ENCODE peak calls at places on chromosomes 7 and 10, in four cellular contexts. One of them, this sample, is unnamed.

GRCh38 chr10:112236486-112236885 is 46.7 kb upstream of the TECTB start:
- DNase-seq in GM12878: no peak
- DNase-seq in K562: no peak
- DNase-seq in HepG2: no peak
- DNase-seq in this sample: no peak

GRCh38 chr7:135877799-135878198 is 99.4 kb downstream of the MTPN start:
- DNase-seq in GM12878: peak; percentile 19
- DNase-seq in K562: no peak
- DNase-seq in HepG2: no peak
- DNase-seq in this sample: no peak

GRCh38 chr10:94496646-94497045 is 48.9 kb upstream of the HELLS start:
- DNase-seq in GM12878: no peak
- DNase-seq in K562: no peak
- DNase-seq in HepG2: peak; percentile 58
- DNase-seq in this sample: no peak

GRCh38 chr10:124339951-124340760 is 78.6 kb downstream of the OAT start:
- DNase-seq in GM12878: no peak
- DNase-seq in K562: no peak
- DNase-seq in HepG2: no peak
- DNase-seq in this sample: no peak

GRCh38 chr10:33370434-33370930 is 36.0 kb upstream of the NRP1 start:
- DNase-seq in GM12878: no peak
- DNase-seq in K562: no peak
- DNase-seq in HepG2: no peak
- DNase-seq in this sample: no peak

GRCh38 chr7:25025218-25025671 is 45.3 kb upstream of the OSBPL3 start:
- DNase-seq in GM12878: no peak
- DNase-seq in K562: no peak
- DNase-seq in HepG2: peak; percentile 96
- DNase-seq in this sample: no peak

GRCh38 chr10:125840955-125841354 is 17.6 kb downstream of the BCCIP start:
- DNase-seq in GM12878: no peak
- DNase-seq in K562: no peak
- DNase-seq in HepG2: no peak
- DNase-seq in this sample: no peak

GRCh38 chr7:36198854-36199266 is 45.8 kb downstream of the EEPD1 start:
- DNase-seq in GM12878: no peak
- DNase-seq in K562: peak; percentile 19
- DNase-seq in HepG2: no peak
- DNase-seq in this sample: no peak

GRCh38 chr10:18214692-18215563 is 74.7 kb downstream of the CACNB2 start:
- DNase-seq in GM12878: no peak
- DNase-seq in K562: peak; percentile 50
- DNase-seq in HepG2: peak; percentile 16
- DNase-seq in this sample: peak; percentile 61

GRCh38 chr7:23473848-23474097 is 3.5 kb upstream of the IGF2BP3 start:
- DNase-seq in GM12878: no peak
- DNase-seq in K562: no peak
- DNase-seq in HepG2: peak; percentile 23
- DNase-seq in this sample: peak; percentile 63

GRCh38 chr7:108973075-108973474 is 403.4 kb downstream of the DNAJB9 start:
- DNase-seq in GM12878: no peak
- DNase-seq in K562: no peak
- DNase-seq in HepG2: no peak
- DNase-seq in this sample: no peak

GRCh38 chr7:99644436-99644835 is 27.7 kb downstream of the ZSCAN25 start:
- DNase-seq in GM12878: no peak
- DNase-seq in K562: no peak
- DNase-seq in HepG2: no peak
- DNase-seq in this sample: no peak

GRCh38 chr7:17131983-17132655 is 166.3 kb upstream of the AHR start:
- DNase-seq in GM12878: no peak
- DNase-seq in K562: no peak
- DNase-seq in HepG2: peak; percentile 54
- DNase-seq in this sample: no peak

GRCh38 chr10:116692225-116692624 is 50.1 kb downstream of the HSPA12A start:
- DNase-seq in GM12878: no peak
- DNase-seq in K562: no peak
- DNase-seq in HepG2: no peak
- DNase-seq in this sample: no peak

GRCh38 chr10:123608047-123608446 is 58.1 kb upstream of the GPR26 start:
- DNase-seq in GM12878: no peak
- DNase-seq in K562: no peak
- DNase-seq in HepG2: no peak
- DNase-seq in this sample: no peak

GRCh38 chr10:48655426-48656240 is 29.0 kb upstream of the WDFY4 start:
- DNase-seq in GM12878: no peak
- DNase-seq in K562: no peak
- DNase-seq in HepG2: no peak
- DNase-seq in this sample: no peak

DNA sequence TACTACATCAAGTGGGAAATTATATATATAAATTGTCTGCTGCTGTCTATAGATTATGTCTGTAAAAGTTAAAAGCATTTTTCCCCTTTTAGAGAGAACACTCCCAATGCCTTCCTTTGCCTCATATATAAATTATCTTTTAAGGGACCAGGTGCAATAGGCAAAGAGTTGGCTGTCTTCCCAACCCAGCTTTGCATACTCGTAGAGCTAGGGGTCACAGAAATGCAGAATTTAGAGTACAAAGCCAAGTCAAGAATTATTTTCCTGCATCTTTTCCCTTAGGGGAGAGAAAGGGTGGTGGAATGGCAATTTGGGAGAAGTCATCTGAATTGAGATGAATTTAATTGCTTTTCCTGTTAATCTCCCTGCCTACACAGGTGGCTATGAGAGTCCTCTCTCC is 80.1 kb upstream of the SKAP2 start:
- DNase-seq in GM12878: no peak
- DNase-seq in K562: no peak
- DNase-seq in HepG2: no peak
- DNase-seq in this sample: no peak
- TF ChIP-seq ETV6 in GM12878: no peak
- TF ChIP-seq ETV6 in K562: no peak
- TF ChIP-seq ETV6 in HepG2: no peak
- TF ChIP-seq ETV6 in this sample: no peak

GRCh38 chr10:121041906-121042305 is 190.7 kb downstream of the WDR11 start:
- DNase-seq in GM12878: no peak
- DNase-seq in K562: no peak
- DNase-seq in HepG2: no peak
- DNase-seq in this sample: no peak
- TF ChIP-seq ESRRA in GM12878: no peak
- TF ChIP-seq ESRRA in K562: no peak
- TF ChIP-seq ESRRA in HepG2: no peak
- TF ChIP-seq ESRRA in this sample: no peak

GRCh38 chr7:150719960-150720891 is 3.8 kb downstream of the GIMAP1 start:
- DNase-seq in GM12878: no peak
- DNase-seq in K562: no peak
- DNase-seq in HepG2: no peak
- DNase-seq in this sample: no peak
- TF ChIP-seq ETV6 in GM12878: no peak
- TF ChIP-seq ETV6 in K562: no peak
- TF ChIP-seq ETV6 in HepG2: no peak
- TF ChIP-seq ETV6 in this sample: no peak

GRCh38 chr7:2804227-2804763 is 39.8 kb downstream of the GNA12 start:
- DNase-seq in GM12878: no peak
- DNase-seq in K562: peak; percentile 59
- DNase-seq in HepG2: peak; percentile 81
- DNase-seq in this sample: no peak

GRCh38 chr7:2803342-2803692 is 40.8 kb downstream of the GNA12 start:
- DNase-seq in GM12878: no peak
- DNase-seq in K562: no peak
- DNase-seq in HepG2: no peak
- DNase-seq in this sample: no peak

GRCh38 chr7:2803755-2804154 is 40.4 kb downstream of the GNA12 start:
- DNase-seq in GM12878: no peak
- DNase-seq in K562: no peak
- DNase-seq in HepG2: no peak
- DNase-seq in this sample: no peak

GRCh38 chr7:2802082-2802481 is 42.0 kb downstream of the GNA12 start:
- DNase-seq in GM12878: no peak
- DNase-seq in K562: no peak
- DNase-seq in HepG2: no peak
- DNase-seq in this sample: no peak

GRCh38 chr7:2802504-2803341 is 41.4 kb downstream of the GNA12 start:
- DNase-seq in GM12878: no peak
- DNase-seq in K562: no peak
- DNase-seq in HepG2: peak; percentile 90
- DNase-seq in this sample: no peak
- TF ChIP-seq ESRRA in GM12878: no peak
- TF ChIP-seq ESRRA in K562: no peak
- TF ChIP-seq ESRRA in HepG2: no peak
- TF ChIP-seq ESRRA in this sample: no peak

DNA sequence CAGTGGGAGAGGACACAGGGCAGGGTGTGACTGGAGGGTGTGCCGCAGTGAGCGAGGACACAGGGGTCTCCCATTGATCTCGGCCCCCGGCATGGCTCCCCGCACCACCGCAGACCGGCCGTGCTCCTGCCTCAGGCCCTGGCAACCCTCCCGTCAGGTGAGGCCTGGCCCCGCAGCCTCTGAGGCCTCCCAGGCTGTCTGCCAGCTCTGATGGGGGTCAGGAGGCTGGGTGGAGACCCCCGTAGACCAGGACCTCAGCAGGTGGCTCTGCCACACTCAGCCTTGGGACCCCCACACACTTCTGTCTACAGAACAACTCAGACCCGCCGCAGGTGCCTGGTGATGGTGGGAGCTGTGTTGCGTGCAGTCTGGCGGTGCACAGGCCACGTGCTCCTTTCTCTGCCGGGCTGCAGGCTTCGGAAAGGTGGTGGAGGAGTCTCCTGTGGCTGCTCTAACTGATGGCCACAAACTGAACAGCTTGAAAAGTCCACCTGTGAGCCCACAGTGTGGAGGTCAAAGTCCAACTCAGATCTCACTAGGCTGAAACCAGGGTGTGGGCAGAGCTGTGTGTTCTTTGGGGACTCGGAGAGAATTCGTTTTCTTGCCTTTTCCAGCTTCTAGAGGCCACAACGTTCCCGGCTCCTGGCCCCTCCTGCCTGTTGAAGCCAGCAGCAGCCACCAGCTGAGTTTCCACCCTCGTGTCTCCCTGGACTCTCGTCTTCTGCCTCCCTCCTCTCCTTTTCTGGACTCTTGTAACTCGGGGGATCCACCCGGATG is 62.4 kb downstream of the PWWP2B start:
- DNase-seq in GM12878: no peak
- DNase-seq in K562: no peak
- DNase-seq in HepG2: peak; percentile 58
- DNase-seq in this sample: peak; percentile 8
- TF ChIP-seq ETV6 in GM12878: no peak
- TF ChIP-seq ETV6 in K562: no peak
- TF ChIP-seq ETV6 in HepG2: no peak
- TF ChIP-seq ETV6 in this sample: no peak

GRCh38 chr10:106746888-106747287 is 417.6 kb downstream of the SORCS1 start:
- DNase-seq in GM12878: no peak
- DNase-seq in K562: no peak
- DNase-seq in HepG2: no peak
- DNase-seq in this sample: no peak

GRCh38 chr10:106740071-106740470 is 424.4 kb downstream of the SORCS1 start:
- DNase-seq in GM12878: no peak
- DNase-seq in K562: no peak
- DNase-seq in HepG2: no peak
- DNase-seq in this sample: no peak

DNA sequence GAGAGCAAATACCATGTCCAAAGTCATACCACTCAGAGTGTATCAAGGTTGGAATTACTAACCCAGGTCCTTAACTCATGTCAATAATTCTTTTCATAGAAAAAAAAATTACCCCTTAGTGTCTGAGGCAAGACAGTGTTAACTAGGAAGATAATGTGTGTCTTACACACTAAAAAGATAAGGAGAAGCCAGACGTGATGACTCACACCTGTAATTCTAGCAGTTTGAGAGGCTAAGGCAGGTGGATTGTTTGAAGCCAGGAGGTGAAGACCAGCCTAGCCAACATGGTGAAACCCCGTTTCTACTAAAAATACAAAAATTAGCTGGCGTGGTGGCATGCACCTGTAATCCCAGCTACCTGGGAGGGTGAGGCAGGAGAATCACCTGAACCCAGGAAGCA is 423.4 kb downstream of the SORCS1 start:
- DNase-seq in GM12878: no peak
- DNase-seq in K562: no peak
- DNase-seq in HepG2: no peak
- DNase-seq in this sample: no peak
- TF ChIP-seq ESRRA in GM12878: no peak
- TF ChIP-seq ESRRA in K562: no peak
- TF ChIP-seq ESRRA in HepG2: no peak
- TF ChIP-seq ESRRA in this sample: no peak

GRCh38 chr7:55185941-55186609 is 167.3 kb downstream of the EGFR start:
- DNase-seq in GM12878: no peak
- DNase-seq in K562: peak; percentile 28
- DNase-seq in HepG2: peak; percentile 78
- DNase-seq in this sample: no peak
- TF ChIP-seq ETV6 in GM12878: no peak
- TF ChIP-seq ETV6 in K562: no peak
- TF ChIP-seq ETV6 in HepG2: no peak
- TF ChIP-seq ETV6 in this sample: no peak

GRCh38 chr10:84537447-84537931 is 209.1 kb downstream of the CCSER2 start:
- DNase-seq in GM12878: no peak
- DNase-seq in K562: peak; percentile 86
- DNase-seq in HepG2: peak; percentile 49
- DNase-seq in this sample: peak; percentile 32
- TF ChIP-seq ESRRA in GM12878: no peak
- TF ChIP-seq ESRRA in K562: no peak
- TF ChIP-seq ESRRA in HepG2: no peak
- TF ChIP-seq ESRRA in this sample: no peak

GRCh38 chr10:10056958-10057357 is 960.7 kb upstream of the CELF2 start:
- DNase-seq in GM12878: no peak
- DNase-seq in K562: no peak
- DNase-seq in HepG2: no peak
- DNase-seq in this sample: no peak
- TF ChIP-seq ETV6 in GM12878: no peak
- TF ChIP-seq ETV6 in K562: no peak
- TF ChIP-seq ETV6 in HepG2: no peak
- TF ChIP-seq ETV6 in this sample: no peak

This sample was measured in WTC11.